ENCODE peak calls at places on chromosomes 12 and 14, in five cellular contexts. F is esophagus squamous epithelium, C is tibial artery, Y is IMR-90, A is neural progenitor cell. N is an unnamed sample.

GRCh38 chr12:63220921-63221320 is 69.9 kb upstream of the AVPR1A start:
- DNase-seq in A (no peak), Y (no peak), C (no peak), F (no peak), N (no peak)

GRCh38 chr12:1319215-1319614 is 275.2 kb downstream of the FBXL14 start:
- DNase-seq in A (no peak), F (no peak), C (no peak), Y (peak; percentile 52), N (no peak)

GRCh38 chr14:95318399-95318834 is 1.3 kb downstream of the CLMN start:
- DNase-seq in Y (no peak), F (no peak), A (no peak), C (no peak), N (no peak)

GRCh38 chr12:110105961-110106540 is 18.1 kb upstream of the IFT81 start:
- DNase-seq in F (no peak), A (no peak), Y (no peak), C (peak; percentile 53), N (no peak)

GRCh38 chr12:57093412-57094193 is 4.7 kb downstream of the NAB2 start:
- DNase-seq in Y (peak; percentile 90), A (peak; percentile 70), C (peak; percentile 94), F (no peak), N (no peak)

GRCh38 chr12:77189463-77189862 is 124.1 kb upstream of the E2F7 start:
- DNase-seq in F (no peak), C (no peak), Y (peak; percentile 80), A (no peak), N (peak; percentile 78)

GRCh38 chr14:30058401-30058800 is 130.8 kb upstream of the PRKD1 start:
- DNase-seq in A (no peak), F (no peak), C (no peak), Y (peak; percentile 58), N (no peak)

GRCh38 chr12:121441555-121441954 is 41.6 kb downstream of the RNF34 start:
- DNase-seq in C (no peak), A (no peak), F (no peak), Y (no peak), N (no peak)

GRCh38 chr14:50083467-50084337 is 32.7 kb downstream of the VCPKMT start:
- DNase-seq in F (no peak), C (no peak), Y (peak; percentile 75), A (no peak), N (no peak)

GRCh38 chr12:46264057-46264456 is 4.8 kb downstream of the SLC38A1 start:
- DNase-seq in Y (peak; percentile 73), F (no peak), A (no peak), C (no peak), N (peak; percentile 36)

GRCh38 chr12:27822076-27822712 is 42.2 kb upstream of the MANSC4 start:
- DNase-seq in F (no peak), A (no peak), Y (peak; percentile 97), C (no peak), N (no peak)

GRCh38 chr12:2288875-2289274 is 236.1 kb downstream of the CACNA1C start:
- DNase-seq in Y (no peak), C (no peak), F (no peak), A (no peak), N (no peak)

GRCh38 chr12:82912406-82912805 is 225.7 kb downstream of the TMTC2 start:
- DNase-seq in C (no peak), Y (peak; percentile 4), F (no peak), A (no peak), N (no peak)

GRCh38 chr14:50772361-50772760 is 58.6 kb downstream of the NIN start:
- DNase-seq in F (no peak), A (no peak), C (no peak), Y (peak; percentile 80), N (no peak)

GRCh38 chr14:77488558-77488957 is 10.1 kb downstream of the ISM2 start:
- DNase-seq in Y (no peak), F (no peak), C (no peak), A (no peak), N (no peak)

DNA sequence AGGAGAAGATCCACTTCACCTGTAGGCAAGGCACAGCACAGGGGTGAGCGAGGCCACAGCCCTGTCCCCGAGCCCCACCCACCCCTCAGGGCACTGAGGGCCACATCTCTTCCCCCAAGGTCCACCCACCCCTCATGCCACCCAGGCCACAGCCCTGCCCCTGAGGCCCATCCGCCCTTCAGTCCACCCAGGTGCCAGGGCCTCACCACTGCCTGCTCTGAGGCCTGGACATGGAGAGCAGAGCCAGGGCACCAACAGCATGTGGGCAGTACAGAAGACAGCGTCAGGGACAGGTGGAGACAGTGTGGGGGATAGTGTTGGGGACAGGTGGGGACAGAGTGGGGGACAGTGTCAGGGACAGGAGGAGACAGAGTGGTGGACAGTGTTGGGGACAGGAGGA is 138.3 kb downstream of the TMEM121 start:
- DNase-seq in C (peak; percentile 48), Y (no peak), F (no peak), A (no peak), N (no peak)
- TF ChIP-seq CTCF in C (no peak), Y (no peak), F (no peak), A (no peak), N (no peak)

GRCh38 chr12:7303230-7303629 is 642 bp upstream of the ACSM4 start:
- DNase-seq in F (no peak), A (no peak), C (no peak), Y (no peak), N (no peak)
- H3K4me3 ChIP-seq in F (no peak overlapping the region), A (no peak overlapping the region), C (no peak overlapping the region), Y (no peak overlapping the region), N (no peak overlapping the region)

GRCh38 chr12:130876758-130877157 is 4.9 kb downstream of the RAN start:
- DNase-seq in Y (no peak), C (no peak), F (no peak), A (no peak), N (no peak)

GRCh38 chr12:130879781-130880389 is 8.0 kb downstream of the RAN start:
- DNase-seq in A (no peak), Y (no peak), C (no peak), F (no peak), N (no peak)

GRCh38 chr12:130879212-130879686 is 7.4 kb downstream of the RAN start:
- DNase-seq in Y (no peak), C (no peak), A (no peak), F (no peak), N (no peak)

GRCh38 chr12:130877333-130877732 is 5.5 kb downstream of the RAN start:
- DNase-seq in Y (no peak), C (no peak), F (no peak), A (no peak), N (no peak)

GRCh38 chr12:130878193-130879185 is 6.6 kb downstream of the RAN start:
- DNase-seq in F (no peak), A (no peak), Y (no peak), C (no peak), N (no peak)
- TF ChIP-seq CTCF in F (no peak), A (no peak), Y (no peak), C (no peak), N (no peak)

GRCh38 chr14:52080817-52081755 is 12.2 kb upstream of the NID2 start:
- DNase-seq in Y (peak; percentile 96), A (no peak), F (no peak), C (no peak), N (peak; percentile 72)
- H3K4me3 ChIP-seq in Y (no peak overlapping the region), A (no peak overlapping the region), F (no peak overlapping the region), C (no peak overlapping the region), N (no peak overlapping the region)

GRCh38 chr12:124527861-124528561 is 39.4 kb downstream of the NCOR2 start:
- DNase-seq in F (no peak), A (no peak), C (no peak), Y (no peak), N (no peak)
- TF ChIP-seq CTCF in F (no peak), A (peak; percentile 8), C (no peak), Y (no peak), N (no peak)

GRCh38 chr14:28772613-28773012 is 6.0 kb downstream of the FOXG1 start:
- DNase-seq in F (no peak), C (no peak), A (peak; percentile 16), Y (no peak), N (no peak)

GRCh38 chr14:28773917-28774691 is 7.5 kb downstream of the FOXG1 start:
- DNase-seq in A (peak; percentile 92), Y (peak; percentile 30), F (no peak), C (no peak), N (no peak)

GRCh38 chr14:28773176-28773575 is 6.6 kb downstream of the FOXG1 start:
- DNase-seq in C (no peak), A (peak; percentile 26), F (no peak), Y (no peak), N (no peak)

GRCh38 chr14:28776482-28777266 is 10.1 kb downstream of the FOXG1 start:
- DNase-seq in F (no peak), C (no peak), Y (no peak), A (no peak), N (no peak)

GRCh38 chr14:28774764-28775738 is 8.5 kb downstream of the FOXG1 start:
- DNase-seq in A (peak; percentile 27), Y (no peak), C (no peak), F (no peak), N (no peak)
- H3K4me3 ChIP-seq in A (peak overlapping the region; percentile 39), Y (no peak overlapping the region), C (no peak overlapping the region), F (no peak overlapping the region), N (no peak overlapping the region)

GRCh38 chr12:97716356-97716755 is 253.8 kb downstream of the RMST start:
- DNase-seq in F (no peak), Y (no peak), C (no peak), A (peak; percentile 25), N (no peak)
- TF ChIP-seq CTCF in F (peak; percentile 19), Y (no peak), C (peak; percentile 31), A (peak; percentile 50), N (no peak)

DNA sequence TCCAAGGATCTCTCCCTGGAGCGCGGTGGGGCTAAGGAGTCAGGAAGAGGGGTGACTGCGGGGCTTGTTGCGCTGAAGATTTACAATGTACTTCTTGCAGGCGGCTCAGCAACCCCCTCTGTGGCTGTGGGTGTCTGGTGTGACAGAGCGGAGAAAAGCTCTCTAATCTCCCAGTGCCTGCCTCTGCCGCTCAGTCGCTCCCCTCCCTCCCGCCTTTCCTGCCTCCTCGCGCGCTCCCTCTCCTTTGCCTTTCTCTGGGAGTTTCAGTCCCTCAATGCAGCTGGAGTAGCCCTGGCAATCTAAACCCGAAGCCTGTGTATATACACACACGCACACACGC is 799 bp upstream of the TRHDE start:
- DNase-seq in Y (peak; percentile 63), C (peak; percentile 62), F (no peak), A (peak; percentile 88), N (no peak)
- H3K4me3 ChIP-seq in Y (peak overlapping the region; percentile 92), C (peak overlapping the region; percentile 71), F (peak overlapping the region; percentile 28), A (peak overlapping the region; percentile 57), N (peak overlapping the region; percentile 93)

GRCh38 chr12:130009961-130010360 is 106.1 kb upstream of the TMEM132D start:
- DNase-seq in C (no peak), F (no peak), A (no peak), Y (no peak), N (no peak)
- TF ChIP-seq CTCF in C (no peak), F (no peak), A (no peak), Y (no peak), N (no peak)